ENCODE peak calls at places on chromosomes 13 and 19, in four cellular contexts. One of them, this sample, is unnamed.

GRCh38 chr19:58545286-58546068 is 1.6 kb downstream of the TRIM28 start:
- DNase-seq in heart right ventricle: no peak
- DNase-seq in occipital lobe: no peak
- DNase-seq in AG09319: no peak
- DNase-seq in this sample: no peak

GRCh38 chr13:21175656-21176194 is 627 bp downstream of the SKA3 start:
- DNase-seq in AG09319: no peak
- DNase-seq in occipital lobe: no peak
- DNase-seq in heart right ventricle: no peak
- DNase-seq in this sample: no peak

GRCh38 chr13:112102243-112102642 is 35.3 kb downstream of the SOX1 start:
- DNase-seq in AG09319: no peak
- DNase-seq in heart right ventricle: no peak
- DNase-seq in occipital lobe: no peak
- DNase-seq in this sample: no peak

GRCh38 chr19:53172892-53173291 is 14.0 kb upstream of the ZNF347 start:
- DNase-seq in AG09319: no peak
- DNase-seq in occipital lobe: no peak
- DNase-seq in heart right ventricle: no peak
- DNase-seq in this sample: no peak

GRCh38 chr13:30159446-30159839 is 147.9 kb downstream of the KATNAL1 start:
- DNase-seq in AG09319: no peak
- DNase-seq in occipital lobe: no peak
- DNase-seq in heart right ventricle: no peak
- DNase-seq in this sample: no peak

GRCh38 chr19:58406818-58407657 is 1.4 kb upstream of the ZNF584 start:
- DNase-seq in heart right ventricle: no peak
- DNase-seq in occipital lobe: no peak
- DNase-seq in AG09319: no peak
- DNase-seq in this sample: no peak

GRCh38 chr19:18700501-18701249 is 17.2 kb downstream of the CRTC1 start:
- DNase-seq in AG09319: no peak
- DNase-seq in occipital lobe: peak
- DNase-seq in heart right ventricle: peak
- DNase-seq in this sample: peak

GRCh38 chr19:16338470-16339360 is 14.1 kb downstream of the KLF2 start:
- DNase-seq in heart right ventricle: no peak
- DNase-seq in AG09319: peak
- DNase-seq in occipital lobe: no peak
- DNase-seq in this sample: peak

GRCh38 chr19:57572415-57572947 is 6.2 kb downstream of the ZNF416 start:
- DNase-seq in occipital lobe: no peak
- DNase-seq in heart right ventricle: no peak
- DNase-seq in AG09319: no peak
- DNase-seq in this sample: no peak

GRCh38 chr19:52258426-52258825 is 11.0 kb upstream of the ZNF766 start:
- DNase-seq in occipital lobe: no peak
- DNase-seq in AG09319: no peak
- DNase-seq in heart right ventricle: no peak
- DNase-seq in this sample: no peak

GRCh38 chr13:30905932-30906383 is at the start of gene MEDAG:
- DNase-seq in heart right ventricle: peak
- DNase-seq in AG09319: peak
- DNase-seq in occipital lobe: no peak
- DNase-seq in this sample: no peak

GRCh38 chr13:31756346-31756745 is 17.0 kb downstream of the RXFP2 start:
- DNase-seq in AG09319: no peak
- DNase-seq in heart right ventricle: no peak
- DNase-seq in occipital lobe: no peak
- DNase-seq in this sample: no peak

This sample was measured in CD14-positive monocyte.